ENCODE peak calls at places on chromosome 15, in four cellular contexts. J is HepG2, N is spleen, V is stomach. H is an unnamed sample. For H3K4me1, the result is how much of the 10 kb centered on the place peaks cover.

GRCh38 chr15:28902856-28903255 is 17.1 kb downstream of the APBA2 start:
- DNase-seq in J (no peak), N (peak), V (peak), H (no peak)

GRCh38 chr15:55627730-55628368 is 39.7 kb upstream of the PYGO1 start:
- DNase-seq in J (peak), N (no peak), V (peak), H (no peak)

GRCh38 chr15:99454941-99455795 is 110.6 kb upstream of the MEF2A start:
- DNase-seq in J (peak), N (no peak), V (peak), H (peak)

GRCh38 chr15:41971893-41972340 is 440 bp downstream of the EHD4 start:
- DNase-seq in J (peak), N (no peak), V (peak), H (peak)

GRCh38 chr15:38038659-38039442 is 104.4 kb downstream of the TMCO5A start:
- DNase-seq in J (no peak), N (no peak), V (no peak), H (no peak)

GRCh38 chr15:69098688-69099087 is 61.7 kb upstream of the GLCE start:
- DNase-seq in J (no peak), N (no peak), V (no peak), H (no peak)

GRCh38 chr15:84604804-84605203 is 4.0 kb downstream of the ZSCAN2 start:
- DNase-seq in J (no peak), N (no peak), V (no peak), H (no peak)

GRCh38 chr15:73983211-73983727 is 8.8 kb downstream of the STOML1 start:
- DNase-seq in J (no peak), N (no peak), V (no peak), H (peak)

GRCh38 chr15:88257311-88257901 is 867 bp upstream of the NTRK3 start:
- DNase-seq in J (no peak), N (no peak), V (no peak), H (no peak)

GRCh38 chr15:46709461-46709860 is 1007.8 kb upstream of the SEMA6D start:
- DNase-seq in J (no peak), N (no peak), V (no peak), H (no peak)

GRCh38 chr15:89426500-89426899 is 69.9 kb downstream of the RHCG start:
- DNase-seq in J (no peak), N (no peak), V (no peak), H (no peak)

GRCh38 chr15:101063212-101063611 is 144.1 kb downstream of the LRRK1 start:
- DNase-seq in J (no peak), N (peak), V (no peak), H (no peak)

GRCh38 chr15:89231832-89232231 is 10.5 kb upstream of the RLBP1 start:
- DNase-seq in J (no peak), N (no peak), V (no peak), H (no peak)

GRCh38 chr15:42421376-42421775 is 62.1 kb downstream of the CAPN3 start:
- DNase-seq in J (no peak), N (no peak), V (no peak), H (no peak)

GRCh38 chr15:77019476-77020331 is 24.8 kb downstream of the PSTPIP1 start:
- DNase-seq in J (no peak), N (peak), V (no peak), H (no peak)

GRCh38 chr15:82540055-82540983 is at the start of gene RPS17:
- DNase-seq in J (peak), N (peak), V (peak), H (peak)

GRCh38 chr15:43799209-43799944 is 643 bp downstream of the SERINC4 start:
- DNase-seq in J (no peak), N (no peak), V (no peak), H (peak)

GRCh38 chr15:51401872-51402517 is 60.5 kb downstream of the GLDN start:
- DNase-seq in J (peak), N (peak), V (peak), H (no peak)

GRCh38 chr15:100667405-100668320 is 65.3 kb downstream of the ASB7 start:
- DNase-seq in J (no peak), N (no peak), V (no peak), H (no peak)

GRCh38 chr15:67547836-67548531 is 5.5 kb downstream of the MAP2K5 start:
- DNase-seq in J (no peak), N (no peak), V (no peak), H (no peak)

GRCh38 chr15:38698215-38698614 is 133.6 kb upstream of the RASGRP1 start:
- DNase-seq in J (no peak), N (no peak), V (no peak), H (no peak)

GRCh38 chr15:80567721-80568157 is 127.4 kb upstream of the ABHD17C start:
- DNase-seq in J (peak), N (no peak), V (peak), H (peak)

GRCh38 chr15:80565398-80565797 is 129.7 kb upstream of the ABHD17C start:
- DNase-seq in J (no peak), N (no peak), V (no peak), H (no peak)

GRCh38 chr15:80564056-80564455 is 131.1 kb upstream of the ABHD17C start:
- DNase-seq in J (no peak), N (no peak), V (no peak), H (no peak)

GRCh38 chr15:80568298-80568697 is 126.8 kb upstream of the ABHD17C start:
- DNase-seq in J (no peak), N (no peak), V (no peak), H (no peak)

GRCh38 chr15:80565988-80566387 is 129.1 kb upstream of the ABHD17C start:
- DNase-seq in J (no peak), N (no peak), V (no peak), H (no peak)
- H3K4me1 ChIP-seq in J (under half), N (under half), V (under half), H (under half)

GRCh38 chr15:62112616-62113593 is 46.1 kb downstream of the C2CD4A start:
- DNase-seq in J (peak), N (no peak), V (peak), H (peak)
- TF ChIP-seq POLR2AphosphoS5 in J (no peak), N (no peak), V (no peak), H (peak)

GRCh38 chr15:31397851-31398661 is 71.4 kb downstream of the KLF13 start:
- DNase-seq in J (no peak), N (no peak), V (no peak), H (peak)
- TF ChIP-seq POLR2A in J (no peak), N (no peak), V (no peak), H (no peak)

GRCh38 chr15:85690546-85691226 is 104.0 kb downstream of the KLHL25 start:
- DNase-seq in J (no peak), N (no peak), V (no peak), H (no peak)
- H3K4me1 ChIP-seq in J (under half), N (half or more), V (under half), H (under half)

H was measured in prostate gland.